ENCODE peak calls at places on chromosomes 12 and 14, in five cellular contexts. One of them, this sample, is unnamed.

GRCh38 chr14:59688224-59689170 is 111.9 kb upstream of the CCDC175 start:
- DNase-seq in NCI-H460: peak; percentile 26
- DNase-seq in activated T-helper 1 cell treated with Interleukin-2 at 50 U/mL for 16 hours: no peak
- DNase-seq in AG09309: peak; percentile 16
- DNase-seq in HT1080: peak; percentile 49
- DNase-seq in this sample: peak; percentile 30

GRCh38 chr12:8912910-8913309 is 1.4 kb upstream of the PHC1 start:
- DNase-seq in activated T-helper 1 cell treated with Interleukin-2 at 50 U/mL for 16 hours: no peak
- DNase-seq in AG09309: no peak
- DNase-seq in HT1080: no peak
- DNase-seq in NCI-H460: no peak
- DNase-seq in this sample: no peak

GRCh38 chr14:59870277-59871165 is at the start of gene RTN1:
- DNase-seq in HT1080: peak; percentile 76
- DNase-seq in AG09309: no peak
- DNase-seq in NCI-H460: peak; percentile 68
- DNase-seq in activated T-helper 1 cell treated with Interleukin-2 at 50 U/mL for 16 hours: no peak
- DNase-seq in this sample: peak; percentile 69

GRCh38 chr12:30515351-30515750 is 180.3 kb downstream of the IPO8 start:
- DNase-seq in activated T-helper 1 cell treated with Interleukin-2 at 50 U/mL for 16 hours: no peak
- DNase-seq in AG09309: no peak
- DNase-seq in HT1080: no peak
- DNase-seq in NCI-H460: no peak
- DNase-seq in this sample: no peak

GRCh38 chr12:114961491-114961890 is 277.5 kb upstream of the TBX3 start:
- DNase-seq in AG09309: no peak
- DNase-seq in activated T-helper 1 cell treated with Interleukin-2 at 50 U/mL for 16 hours: no peak
- DNase-seq in NCI-H460: no peak
- DNase-seq in HT1080: no peak
- DNase-seq in this sample: no peak

GRCh38 chr12:27711312-27711682 is 665 bp downstream of the MRPS35 start:
- DNase-seq in HT1080: no peak
- DNase-seq in activated T-helper 1 cell treated with Interleukin-2 at 50 U/mL for 16 hours: no peak
- DNase-seq in AG09309: no peak
- DNase-seq in NCI-H460: no peak
- DNase-seq in this sample: no peak

GRCh38 chr14:102499401-102500189 is 10.0 kb downstream of the ANKRD9 start:
- DNase-seq in NCI-H460: no peak
- DNase-seq in AG09309: no peak
- DNase-seq in activated T-helper 1 cell treated with Interleukin-2 at 50 U/mL for 16 hours: no peak
- DNase-seq in HT1080: no peak
- DNase-seq in this sample: no peak

GRCh38 chr12:110245278-110245868 is 35.7 kb upstream of the ATP2A2 start:
- DNase-seq in NCI-H460: no peak
- DNase-seq in AG09309: no peak
- DNase-seq in activated T-helper 1 cell treated with Interleukin-2 at 50 U/mL for 16 hours: peak; percentile 19
- DNase-seq in HT1080: peak; percentile 36
- DNase-seq in this sample: peak; percentile 84

GRCh38 chr12:105562727-105563072 is 232.2 kb downstream of the C12orf75 start:
- DNase-seq in AG09309: no peak
- DNase-seq in activated T-helper 1 cell treated with Interleukin-2 at 50 U/mL for 16 hours: no peak
- DNase-seq in NCI-H460: peak; percentile 77
- DNase-seq in HT1080: no peak
- DNase-seq in this sample: no peak

GRCh38 chr12:68242777-68243176 is 10.6 kb downstream of the IL22 start:
- DNase-seq in NCI-H460: no peak
- DNase-seq in AG09309: no peak
- DNase-seq in activated T-helper 1 cell treated with Interleukin-2 at 50 U/mL for 16 hours: no peak
- DNase-seq in HT1080: no peak
- DNase-seq in this sample: no peak

GRCh38 chr14:31340297-31341063 is 79.9 kb downstream of the HEATR5A start:
- DNase-seq in AG09309: no peak
- DNase-seq in HT1080: no peak
- DNase-seq in NCI-H460: no peak
- DNase-seq in activated T-helper 1 cell treated with Interleukin-2 at 50 U/mL for 16 hours: no peak
- DNase-seq in this sample: no peak

GRCh38 chr12:2877959-2878732 is 1.1 kb downstream of the RHNO1 start:
- DNase-seq in NCI-H460: no peak
- DNase-seq in AG09309: no peak
- DNase-seq in activated T-helper 1 cell treated with Interleukin-2 at 50 U/mL for 16 hours: no peak
- DNase-seq in HT1080: no peak
- DNase-seq in this sample: peak; percentile 43

This sample was measured in right lobe of liver.